ENCODE peak calls at places on chromosomes 2 and 18, in six cellular contexts. J is stomach, A is suprapubic skin, I is body of pancreas, Q is GM23338, E is fibroblast of lung. G is an unnamed sample.

GRCh38 chr2:177314194-177314593 is 49.7 kb upstream of the NFE2L2 start:
- DNase-seq in A (no peak), I (no peak), Q (no peak), E (peak; percentile 85), J (no peak), G (no peak)

GRCh38 chr18:8480506-8481328 is 128.5 kb upstream of the RAB12 start:
- DNase-seq in Q (peak; percentile 59), E (peak; percentile 60), J (peak; percentile 34), I (peak; percentile 44), A (no peak), G (peak; percentile 73)

GRCh38 chr18:7921938-7922587 is 354.9 kb downstream of the PTPRM start:
- DNase-seq in J (no peak), Q (no peak), E (peak; percentile 73), I (peak; percentile 27), A (no peak), G (no peak)

GRCh38 chr18:33839452-33840225 is 261.6 kb downstream of the ASXL3 start:
- DNase-seq in Q (peak; percentile 87), I (peak; percentile 41), J (no peak), A (no peak), E (peak; percentile 56), G (peak; percentile 68)

GRCh38 chr2:75808793-75809535 is 98.2 kb upstream of the GCFC2 start:
- DNase-seq in J (no peak), A (no peak), I (no peak), E (no peak), Q (no peak), G (peak; percentile 14)

GRCh38 chr2:9205481-9205880 is 1.1 kb upstream of the ASAP2 start:
- DNase-seq in A (no peak), J (no peak), Q (no peak), I (no peak), E (no peak), G (no peak)

GRCh38 chr2:120541972-120542670 is 193.5 kb upstream of the GLI2 start:
- DNase-seq in J (no peak), Q (no peak), E (no peak), I (no peak), A (no peak), G (no peak)

GRCh38 chr2:197786010-197786877 is 1.1 kb upstream of the BOLL start:
- DNase-seq in A (peak; percentile 61), J (peak; percentile 56), Q (peak; percentile 94), E (no peak), I (peak; percentile 39), G (peak; percentile 33)

GRCh38 chr2:44354761-44355160 is 6.5 kb downstream of the PREPL start:
- DNase-seq in A (no peak), E (no peak), Q (no peak), J (no peak), I (no peak), G (no peak)

GRCh38 chr2:73415906-73416305 is 30.3 kb downstream of the ALMS1 start:
- DNase-seq in I (no peak), J (no peak), Q (no peak), E (peak; percentile 34), A (no peak), G (no peak)

GRCh38 chr18:57519668-57520424 is 66.7 kb downstream of the FECH start:
- DNase-seq in I (no peak), J (no peak), Q (no peak), A (no peak), E (no peak), G (no peak)

GRCh38 chr2:15334650-15335326 is 226.3 kb downstream of the NBAS start:
- DNase-seq in A (no peak), J (no peak), I (no peak), Q (no peak), E (peak; percentile 84), G (peak; percentile 37)

GRCh38 chr2:159148891-159149290 is 137.6 kb downstream of the WDSUB1 start:
- DNase-seq in A (no peak), J (no peak), E (no peak), Q (no peak), I (no peak), G (no peak)

GRCh38 chr2:98759338-98759737 is 28.4 kb upstream of the MGAT4A start:
- DNase-seq in J (no peak), Q (no peak), E (no peak), A (no peak), I (no peak), G (no peak)

GRCh38 chr2:187906021-187906420 is 351.8 kb upstream of the TFPI start:
- DNase-seq in A (no peak), J (no peak), E (no peak), Q (no peak), I (no peak), G (no peak)

GRCh38 chr2:86442642-86443005 is 1.5 kb downstream of the KDM3A start:
- DNase-seq in J (peak; percentile 66), E (peak; percentile 96), I (peak; percentile 82), Q (peak; percentile 59), A (peak; percentile 91), G (peak; percentile 93)

GRCh38 chr2:65640793-65641103 is 208.3 kb upstream of the SPRED2 start:
- DNase-seq in J (no peak), E (no peak), A (no peak), I (no peak), Q (no peak), G (no peak)

GRCh38 chr2:170885130-170885791 is 43.8 kb upstream of the GORASP2 start:
- DNase-seq in A (no peak), J (no peak), Q (peak; percentile 7), I (no peak), E (peak; percentile 48), G (no peak)

GRCh38 chr2:158969717-158970521 is 1.5 kb downstream of the TANC1 start:
- DNase-seq in A (peak; percentile 65), I (peak; percentile 59), J (peak; percentile 63), E (peak; percentile 45), Q (peak; percentile 73), G (peak; percentile 55)

GRCh38 chr18:48872234-48873145 is 78.3 kb downstream of the SMAD7 start:
- DNase-seq in J (no peak), E (peak; percentile 72), A (no peak), I (no peak), Q (no peak), G (no peak)

GRCh38 chr2:201120500-201120899 is 4.5 kb downstream of the CFLAR start:
- DNase-seq in J (no peak), E (no peak), A (no peak), Q (no peak), I (no peak), G (no peak)
- H3K27ac ChIP-seq in J (no peak overlapping the region), E (no peak overlapping the region), A (peak overlapping the region; percentile 53), Q (no peak overlapping the region), I (peak overlapping the region; percentile 100), G (no peak overlapping the region)

DNA sequence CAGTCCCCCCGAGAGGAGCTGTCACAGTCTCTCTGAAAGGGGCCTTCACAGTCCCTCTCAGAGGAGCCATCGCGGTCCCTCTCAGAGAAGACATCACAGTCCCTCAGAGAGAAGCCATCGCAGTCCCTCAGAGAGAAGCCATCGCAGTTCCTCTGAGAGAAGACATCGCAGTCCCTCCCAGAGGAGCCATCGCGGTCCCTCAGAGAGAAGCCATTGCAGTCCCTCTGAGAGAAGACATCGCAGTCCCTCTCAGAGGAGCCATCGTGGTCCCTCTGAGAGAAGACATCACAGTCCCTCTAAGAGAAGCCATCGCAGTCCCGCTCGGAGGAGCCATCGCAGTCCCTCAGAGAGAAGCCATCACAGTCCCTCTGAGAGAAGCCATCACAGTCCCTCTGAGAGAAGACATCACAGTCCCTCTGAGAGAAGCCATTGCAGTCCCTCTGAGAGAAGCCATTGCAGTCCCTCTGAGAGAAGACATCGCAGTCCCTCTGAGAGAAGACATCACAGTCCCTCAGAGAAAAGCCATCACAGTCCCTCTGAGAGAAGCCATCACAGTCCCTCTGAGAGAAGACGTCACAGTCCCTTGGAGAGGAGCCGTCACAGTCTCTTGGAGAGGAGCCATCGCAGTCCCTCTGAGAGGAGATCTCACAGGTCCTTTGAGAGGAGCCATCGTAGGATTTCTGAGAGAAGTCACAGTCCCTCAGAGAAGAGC is 1.3 kb upstream of the ZNF512 start:
- DNase-seq in I (no peak), J (no peak), Q (no peak), A (no peak), E (no peak), G (no peak)
- H3K27ac ChIP-seq in I (no peak overlapping the region), J (no peak overlapping the region), Q (no peak overlapping the region), A (no peak overlapping the region), E (no peak overlapping the region), G (peak overlapping the region; percentile 64)

GRCh38 chr2:237327191-237327590 is 86.8 kb downstream of the COL6A3 start:
- DNase-seq in J (no peak), Q (no peak), A (no peak), I (no peak), E (no peak), G (no peak)
- H3K27ac ChIP-seq in J (peak overlapping the region; percentile 24), Q (no peak overlapping the region), A (no peak overlapping the region), I (no peak overlapping the region), E (peak overlapping the region; percentile 78), G (no peak overlapping the region)

GRCh38 chr18:62018761-62019041 is 125.9 kb upstream of the RNF152 start:
- DNase-seq in A (no peak), Q (no peak), J (no peak), I (no peak), E (peak; percentile 35), G (no peak)

GRCh38 chr18:62017618-62018017 is 124.8 kb upstream of the RNF152 start:
- DNase-seq in I (no peak), E (no peak), A (no peak), Q (no peak), J (no peak), G (peak; percentile 22)

DNA sequence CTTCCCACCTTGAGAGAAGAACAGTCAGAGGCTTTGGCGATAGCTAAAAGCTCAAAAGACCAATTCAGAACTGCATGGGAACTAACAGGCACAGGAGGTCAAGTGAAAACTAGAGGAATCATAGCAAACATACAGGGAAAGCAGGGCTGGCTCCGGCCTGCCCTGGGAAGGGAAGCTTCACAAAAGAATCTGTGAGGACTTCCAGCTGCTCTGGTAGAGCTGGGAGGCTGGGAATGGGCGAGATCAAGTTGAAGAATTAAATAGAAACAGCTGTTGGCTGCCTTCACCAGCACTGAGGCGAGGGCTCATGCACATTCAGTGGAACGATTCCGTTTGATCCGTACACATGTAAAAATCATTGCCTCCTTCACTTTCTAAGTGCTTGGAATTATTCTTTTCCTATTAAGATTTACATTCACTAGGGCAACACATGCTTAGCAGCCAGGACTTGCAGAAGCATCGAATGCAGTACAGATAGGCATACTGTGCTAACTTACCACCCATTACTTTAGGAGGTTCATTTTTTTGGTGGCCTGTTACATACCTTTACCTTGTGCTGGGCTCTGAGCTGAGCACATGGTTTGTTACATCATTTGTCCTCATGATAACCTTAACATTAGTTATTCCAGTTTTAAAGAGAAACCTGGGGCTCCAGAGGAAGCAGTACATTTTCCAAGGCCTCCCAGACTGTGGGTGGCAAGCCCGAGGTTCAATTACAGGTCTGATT is 125.4 kb upstream of the RNF152 start:
- DNase-seq in I (peak; percentile 23), E (peak; percentile 67), Q (no peak), J (no peak), A (no peak), G (peak; percentile 87)
- H3K27ac ChIP-seq in I (no peak overlapping the region), E (peak overlapping the region; percentile 74), Q (no peak overlapping the region), J (no peak overlapping the region), A (no peak overlapping the region), G (peak overlapping the region; percentile 90)

DNA sequence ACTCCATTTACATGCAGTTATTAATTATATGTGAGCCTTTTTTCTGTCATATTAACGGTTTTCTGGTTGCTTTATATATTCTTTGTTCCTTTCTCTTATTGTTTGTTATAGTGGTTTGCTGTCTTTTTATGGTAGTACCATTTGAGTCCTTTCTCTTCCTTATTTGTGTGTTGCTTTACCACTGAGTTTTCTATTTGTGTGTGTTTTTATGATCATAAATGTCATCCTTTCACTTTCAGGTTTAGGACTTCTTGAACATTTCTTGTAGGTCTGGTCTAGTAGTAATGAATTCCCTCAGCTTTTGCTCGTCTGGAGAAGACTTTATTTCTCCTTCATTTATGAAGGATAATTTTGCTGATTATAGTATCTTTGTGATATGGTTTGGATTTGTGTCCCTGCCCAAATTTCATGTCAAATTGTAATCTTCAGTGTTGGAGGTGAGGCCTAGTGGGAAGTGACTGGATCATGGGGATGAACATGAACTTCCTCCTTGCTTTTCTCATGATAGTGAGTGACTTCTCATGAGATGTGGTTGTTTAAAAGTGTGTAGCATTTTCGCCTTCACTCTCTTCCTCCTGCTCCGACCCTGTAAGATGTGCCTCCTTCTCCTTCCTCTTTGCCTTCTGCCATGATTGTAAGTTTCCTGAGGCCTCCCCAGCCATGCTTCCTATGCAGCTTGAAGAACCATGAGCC is 11.5 kb downstream of the GCC2 start:
- DNase-seq in E (no peak), A (no peak), I (no peak), Q (no peak), J (no peak), G (no peak)
- H3K27ac ChIP-seq in E (no peak overlapping the region), A (no peak overlapping the region), I (no peak overlapping the region), Q (no peak overlapping the region), J (no peak overlapping the region), G (no peak overlapping the region)